ENCODE peak calls at places on chromosomes 11 and 22, in four cellular contexts. R is ovary, G is putamen, E is GF-D8. Z is an unnamed sample.

GRCh38 chr11:6476571-6476970 is 2.8 kb upstream of the TRIM3 start:
- DNase-seq in G (no peak), R (no peak), E (no peak), Z (no peak)

GRCh38 chr11:126167476-126167875 is 44.0 kb downstream of the RPUSD4 start:
- DNase-seq in G (no peak), E (no peak), R (no peak), Z (no peak)

GRCh38 chr11:81869337-81870065 is 864.2 kb downstream of the FAM181B start:
- DNase-seq in R (no peak), E (peak), G (no peak), Z (no peak)

GRCh38 chr11:1384206-1384965 is 5.3 kb upstream of the BRSK2 start:
- DNase-seq in G (no peak), R (no peak), E (no peak), Z (no peak)

GRCh38 chr11:131897247-131897646 is 526.8 kb downstream of the NTM start:
- DNase-seq in R (no peak), G (no peak), E (no peak), Z (no peak)

GRCh38 chr11:67561971-67562560 is 21.5 kb upstream of the GSTP1 start:
- DNase-seq in E (no peak), R (no peak), G (no peak), Z (no peak)

GRCh38 chr11:31706357-31706756 is 104.8 kb downstream of the PAX6 start:
- DNase-seq in G (no peak), E (no peak), R (no peak), Z (no peak)

GRCh38 chr11:33692013-33692504 is 8.6 kb downstream of the C11orf91 start:
- DNase-seq in R (peak), G (peak), E (no peak), Z (peak)

GRCh38 chr22:30159561-30160353 is 79.5 kb downstream of the HORMAD2 start:
- DNase-seq in G (no peak), R (no peak), E (no peak), Z (peak)

GRCh38 chr11:119590651-119591308 is 138.2 kb downstream of the NECTIN1 start:
- DNase-seq in R (no peak), G (peak), E (no peak), Z (no peak)

GRCh38 chr11:73759520-73760065 is 1.3 kb downstream of the RAB6A start:
- DNase-seq in E (no peak), R (no peak), G (peak), Z (peak)

GRCh38 chr11:123560001-123560400 is 94.4 kb downstream of the SCN3B start:
- DNase-seq in G (peak), E (no peak), R (peak), Z (peak)

GRCh38 chr11:13216019-13217006 is 61.3 kb upstream of the BMAL1 start:
- DNase-seq in G (no peak), E (no peak), R (no peak), Z (peak)

GRCh38 chr11:2884424-2884815 is 1.2 kb downstream of the CDKN1C start:
- DNase-seq in E (no peak), G (no peak), R (peak), Z (peak)

GRCh38 chr11:75562836-75563484 is 907 bp downstream of the SERPINH1 start:
- DNase-seq in E (no peak), R (peak), G (no peak), Z (peak)

GRCh38 chr22:19718255-19719054 is 4.2 kb downstream of the SEPTIN5 start:
- DNase-seq in E (no peak), R (no peak), G (no peak), Z (no peak)

GRCh38 chr22:46073683-46074504 is 76.4 kb upstream of the PPARA start:
- DNase-seq in E (no peak), R (no peak), G (no peak), Z (no peak)

GRCh38 chr22:49838771-49839717 is 11.4 kb upstream of the BRD1 start:
- DNase-seq in G (no peak), R (no peak), E (peak), Z (no peak)

GRCh38 chr11:110134120-110134519 is 40.9 kb downstream of the ZC3H12C start:
- DNase-seq in E (no peak), R (no peak), G (peak), Z (no peak)

GRCh38 chr11:61482513-61482912 is 26.0 kb upstream of the LRRC10B start:
- DNase-seq in E (no peak), R (no peak), G (no peak), Z (peak)

GRCh38 chr22:27105142-27106025 is 448.0 kb downstream of the MIAT start:
- DNase-seq in G (no peak), R (peak), E (no peak), Z (peak)

GRCh38 chr11:46907606-46908005 is 10.7 kb downstream of the LRP4 start:
- DNase-seq in G (no peak), R (no peak), E (no peak), Z (no peak)

GRCh38 chr22:49791682-49792081 is 36.0 kb downstream of the BRD1 start:
- DNase-seq in R (no peak), E (no peak), G (no peak), Z (no peak)

GRCh38 chr11:106249857-106250256 is 172.4 kb downstream of the AASDHPPT start:
- DNase-seq in E (no peak), G (no peak), R (no peak), Z (no peak)

GRCh38 chr11:131201674-131202073 is 168.7 kb upstream of the NTM start:
- DNase-seq in G (no peak), R (no peak), E (no peak), Z (no peak)

GRCh38 chr11:47171057-47171838 is 5.4 kb downstream of the ARFGAP2 start:
- DNase-seq in G (no peak), R (no peak), E (no peak), Z (no peak)

GRCh38 chr11:76206327-76207081 is at the start of gene WNT11:
- DNase-seq in G (no peak), R (peak), E (no peak), Z (peak)

GRCh38 chr22:30368420-30368819 is 11.6 kb downstream of the CCDC157 start:
- DNase-seq in E (no peak), R (no peak), G (no peak), Z (no peak)

GRCh38 chr22:28230682-28231081 is 311.6 kb upstream of the PITPNB start:
- DNase-seq in E (no peak), G (no peak), R (no peak), Z (no peak)

GRCh38 chr11:64684357-64684756 is 38.6 kb downstream of the NRXN2 start:
- DNase-seq in R (no peak), E (no peak), G (no peak), Z (no peak)

GRCh38 chr11:109864161-109864661 is 229.0 kb upstream of the ZC3H12C start:
- DNase-seq in E (no peak), R (no peak), G (no peak), Z (no peak)

GRCh38 chr22:17706451-17706900 is 67.8 kb downstream of the BID start:
- DNase-seq in E (peak), R (no peak), G (peak), Z (peak)

GRCh38 chr22:28937206-28938025 is 54.0 kb downstream of the ZNRF3 start:
- DNase-seq in G (no peak), E (no peak), R (no peak), Z (no peak)

GRCh38 chr22:45540122-45540521 is 37.4 kb downstream of the FBLN1 start:
- DNase-seq in R (no peak), G (no peak), E (no peak), Z (no peak)

GRCh38 chr11:67117667-67118058 is 1.4 kb upstream of the KDM2A start:
- DNase-seq in E (no peak), R (peak), G (no peak), Z (peak)

GRCh38 chr11:7892751-7893356 is 38.2 kb downstream of the OR10A6 start:
- DNase-seq in E (no peak), G (peak), R (no peak), Z (peak)

GRCh38 chr11:2522636-2523255 is 77.9 kb downstream of the KCNQ1 start:
- DNase-seq in G (no peak), R (peak), E (no peak), Z (no peak)

GRCh38 chr11:225734-226453 is 10.2 kb downstream of the SIRT3 start:
- DNase-seq in R (no peak), E (peak), G (no peak), Z (no peak)